ENCODE peak calls at places on chromosomes 6 and 20, in five cellular contexts. V is HCT116, B is ovary, N is HepG2, L is A549. K is an unnamed sample. For H3K4me1, the result is how much of the 10 kb centered on the place peaks cover.

GRCh38 chr6:133568970-133569889 is 319.7 kb upstream of the TCF21 start:
- DNase-seq in N (peak), B (peak), V (peak), L (peak), K (peak)

GRCh38 chr6:75493400-75494064 is at the start of gene FILIP1:
- DNase-seq in N (no peak), V (no peak), B (peak), L (no peak), K (peak)

GRCh38 chr6:158047120-158047518 is 65.5 kb downstream of the SYNJ2 start:
- DNase-seq in V (no peak), L (no peak), N (no peak), B (no peak), K (peak)

GRCh38 chr6:106411643-106412200 is 51.2 kb downstream of the CRYBG1 start:
- DNase-seq in L (no peak), N (no peak), V (no peak), B (no peak), K (no peak)

GRCh38 chr6:41294463-41294862 is 8.0 kb upstream of the TREM1 start:
- DNase-seq in L (no peak), B (no peak), N (no peak), V (no peak), K (no peak)

GRCh38 chr6:33276864-33277662 is at the start of gene B3GALT4:
- DNase-seq in V (no peak), N (no peak), B (peak), L (peak), K (peak)

GRCh38 chr20:52539891-52540290 is 348.3 kb upstream of the ZFP64 start:
- DNase-seq in N (no peak), B (no peak), L (no peak), V (no peak), K (no peak)

GRCh38 chr20:5511930-5512329 is 195.2 kb upstream of the PROKR2 start:
- DNase-seq in N (no peak), V (no peak), L (no peak), B (no peak), K (no peak)

GRCh38 chr6:99330159-99330558 is 19.3 kb downstream of the FAXC start:
- DNase-seq in B (no peak), V (peak), L (peak), N (peak), K (no peak)

GRCh38 chr6:84762941-84763396 is 1.4 kb downstream of the TBX18 start:
- DNase-seq in V (no peak), N (no peak), L (no peak), B (peak), K (peak)

GRCh38 chr6:127482318-127482717 is 23.1 kb upstream of the KIAA0408 start:
- DNase-seq in V (no peak), L (no peak), N (no peak), B (no peak), K (no peak)

GRCh38 chr6:163662604-163663225 is 248.2 kb downstream of the QKI start:
- DNase-seq in L (no peak), N (no peak), V (no peak), B (no peak), K (no peak)

GRCh38 chr6:87806635-87807034 is 104.6 kb upstream of the AKIRIN2 start:
- DNase-seq in V (no peak), N (peak), L (no peak), B (no peak), K (no peak)

GRCh38 chr6:46909371-46909770 is 12.4 kb downstream of the ADGRF5 start:
- DNase-seq in V (no peak), L (no peak), N (no peak), B (no peak), K (no peak)

GRCh38 chr6:7190791-7191190 is 83.0 kb downstream of the RREB1 start:
- DNase-seq in B (no peak), V (no peak), N (no peak), L (no peak), K (no peak)

GRCh38 chr6:27879795-27880194 is 32.4 kb downstream of the OR2B2 start:
- DNase-seq in L (no peak), B (no peak), V (no peak), N (no peak), K (no peak)

GRCh38 chr6:167116109-167116837 is 6.6 kb upstream of the CCR6 start:
- DNase-seq in B (peak), L (no peak), N (no peak), V (no peak), K (no peak)

GRCh38 chr6:18997375-18997826 is 610.3 kb downstream of the RNF144B start:
- DNase-seq in V (peak), N (peak), B (no peak), L (peak), K (no peak)

GRCh38 chr6:157037165-157037564 is 260.0 kb downstream of the ARID1B start:
- DNase-seq in B (no peak), L (no peak), V (no peak), N (no peak), K (no peak)

GRCh38 chr6:157034433-157035230 is 257.5 kb downstream of the ARID1B start:
- DNase-seq in L (peak), N (peak), V (peak), B (no peak), K (no peak)

GRCh38 chr6:157033428-157034140 is 256.4 kb downstream of the ARID1B start:
- DNase-seq in B (no peak), L (no peak), N (no peak), V (no peak), K (no peak)

GRCh38 chr6:157036245-157036681 is 259.1 kb downstream of the ARID1B start:
- DNase-seq in B (no peak), L (no peak), N (no peak), V (no peak), K (no peak)

GRCh38 chr6:157035576-157035975 is 258.4 kb downstream of the ARID1B start:
- DNase-seq in N (no peak), V (no peak), L (no peak), B (no peak), K (no peak)
- H3K4me1 ChIP-seq in N (under half), V (under half), L (under half), B (under half), K (under half)

DNA sequence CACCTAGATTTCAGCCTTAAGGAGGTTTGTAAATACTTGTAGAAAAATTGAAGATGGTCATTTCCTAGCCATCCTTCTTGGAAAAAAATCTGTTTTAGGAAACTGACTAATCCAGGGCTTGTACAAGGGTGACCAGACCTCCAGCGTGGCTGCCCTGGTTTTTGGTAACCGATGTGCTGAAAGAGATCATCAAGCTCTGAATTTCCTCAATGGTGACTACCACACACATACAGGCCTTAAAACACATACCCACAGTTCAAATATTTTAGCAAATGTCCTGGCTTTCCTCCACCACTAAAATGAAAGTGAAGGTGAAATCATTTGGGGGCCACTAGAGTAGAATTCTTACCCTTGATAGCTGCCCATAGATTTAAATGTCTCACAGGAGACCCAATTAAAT is 215.3 kb upstream of the SUPT3H start:
- DNase-seq in V (no peak), B (no peak), L (no peak), N (no peak), K (no peak)
- TF ChIP-seq POLR2A in V (no peak), B (no peak), L (no peak), N (no peak), K (no peak)

GRCh38 chr20:50913976-50914375 is 17.3 kb downstream of the ADNP start:
- DNase-seq in N (no peak), B (no peak), L (no peak), V (no peak), K (no peak)

GRCh38 chr20:50918403-50918802 is 12.8 kb downstream of the ADNP start:
- DNase-seq in L (no peak), B (no peak), N (no peak), V (no peak), K (no peak)

GRCh38 chr20:50915424-50915823 is 15.8 kb downstream of the ADNP start:
- DNase-seq in N (no peak), V (no peak), B (no peak), L (no peak), K (no peak)

GRCh38 chr20:50916934-50917333 is 14.3 kb downstream of the ADNP start:
- DNase-seq in N (no peak), V (no peak), B (no peak), L (no peak), K (no peak)

GRCh38 chr20:50916257-50916656 is 15.0 kb downstream of the ADNP start:
- DNase-seq in L (no peak), V (no peak), B (no peak), N (no peak), K (no peak)
- H3K4me1 ChIP-seq in L (half or more), V (under half), B (under half), N (under half), K (under half)

GRCh38 chr20:45339799-45340198 is 8.4 kb downstream of the SDC4 start:
- DNase-seq in V (no peak), L (no peak), N (no peak), B (no peak), K (no peak)

GRCh38 chr20:45338121-45339030 is 9.8 kb downstream of the SDC4 start:
- DNase-seq in N (peak), V (no peak), L (no peak), B (no peak), K (no peak)

GRCh38 chr20:45337367-45338120 is 10.7 kb downstream of the SDC4 start:
- DNase-seq in B (peak), L (no peak), V (no peak), N (peak), K (peak)

GRCh38 chr20:45339084-45339483 is 9.1 kb downstream of the SDC4 start:
- DNase-seq in V (no peak), L (no peak), B (no peak), N (no peak), K (no peak)

GRCh38 chr20:45336530-45337366 is 11.5 kb downstream of the SDC4 start:
- DNase-seq in V (no peak), N (peak), B (no peak), L (peak), K (peak)
- TF ChIP-seq POLR2A in V (no peak), N (no peak), B (no peak), L (no peak), K (no peak)

K was measured in heart left ventricle.